ENCODE peak calls at places on chromosome 9, in six cellular contexts. R, X, B, F, C and I are unnamed samples.

GRCh38 chr9:89430995-89431394 is 66.9 kb downstream of the SEMA4D start:
- DNase-seq in X (peak; percentile 81), R (no peak), F (no peak), B (no peak), C (no peak), I (no peak)

GRCh38 chr9:36936498-36936831 is 97.6 kb downstream of the PAX5 start:
- DNase-seq in R (no peak), C (no peak), F (no peak), B (no peak), X (no peak), I (no peak)

GRCh38 chr9:104747565-104748358 is at the start of gene NIPSNAP3A:
- DNase-seq in F (peak; percentile 75), B (peak; percentile 73), C (peak; percentile 87), R (peak; percentile 82), X (peak; percentile 92), I (peak; percentile 95)

GRCh38 chr9:80605129-80605528 is 1033.4 kb downstream of the TLE4 start:
- DNase-seq in R (peak; percentile 62), F (peak; percentile 35), X (no peak), B (peak; percentile 9), C (no peak), I (peak; percentile 33)

GRCh38 chr9:130143974-130144373 is 28.2 kb upstream of the NCS1 start:
- DNase-seq in F (no peak), X (no peak), R (no peak), C (no peak), B (no peak), I (peak; percentile 29)

GRCh38 chr9:72586388-72587160 is 65.2 kb downstream of the TMC1 start:
- DNase-seq in F (no peak), X (peak; percentile 41), C (peak; percentile 27), R (no peak), B (peak; percentile 63), I (peak; percentile 53)

GRCh38 chr9:28120241-28121025 is 547.2 kb upstream of the C9orf72 start:
- DNase-seq in X (no peak), R (no peak), C (no peak), F (no peak), B (no peak), I (peak; percentile 99)

GRCh38 chr9:6305954-6306563 is 22.1 kb upstream of the TPD52L3 start:
- DNase-seq in R (peak; percentile 61), C (no peak), B (peak; percentile 40), F (peak; percentile 16), X (no peak), I (peak; percentile 54)

GRCh38 chr9:129138476-129139232 is 27.4 kb downstream of the PTPA start:
- DNase-seq in F (no peak), R (no peak), C (no peak), B (no peak), X (peak; percentile 42), I (no peak)

GRCh38 chr9:81224166-81224858 is 465.0 kb downstream of the TLE1 start:
- DNase-seq in R (no peak), F (no peak), B (no peak), C (no peak), X (no peak), I (peak; percentile 32)

GRCh38 chr9:133525677-133526076 is 918 bp upstream of the MYMK start:
- DNase-seq in X (no peak), R (no peak), C (no peak), B (no peak), F (no peak), I (peak; percentile 57)